ENCODE peak calls at places on chromosomes 5 and 9, in four cellular contexts. X is lung; V is CD4-positive, alpha-beta T cell; Y is spleen. A is an unnamed sample.

GRCh38 chr9:128383007-128383753 is 12.0 kb downstream of the URM1 start:
- DNase-seq in X (no peak), V (no peak), Y (no peak), A (no peak)

GRCh38 chr5:127296321-127296720 is 5.7 kb downstream of the MEGF10 start:
- DNase-seq in X (no peak), V (no peak), Y (no peak), A (no peak)

GRCh38 chr9:18502546-18502945 is 28.6 kb downstream of the ADAMTSL1 start:
- DNase-seq in X (no peak), V (no peak), Y (no peak), A (no peak)

GRCh38 chr9:129608561-129609481 is 12.1 kb downstream of the C9orf50 start:
- DNase-seq in X (no peak), V (no peak), Y (peak), A (no peak)

GRCh38 chr9:81522721-81523551 is 166.4 kb downstream of the TLE1 start:
- DNase-seq in X (no peak), V (no peak), Y (no peak), A (no peak)

GRCh38 chr5:31153523-31153922 is 40.0 kb upstream of the CDH6 start:
- DNase-seq in X (no peak), V (no peak), Y (no peak), A (no peak)

GRCh38 chr5:9473624-9474023 is 72.3 kb downstream of the SEMA5A start:
- DNase-seq in X (no peak), V (no peak), Y (no peak), A (no peak)

GRCh38 chr5:172335721-172336120 is 52.2 kb upstream of the UBTD2 start:
- DNase-seq in X (no peak), V (no peak), Y (no peak), A (no peak)

GRCh38 chr5:15103864-15104263 is 232.3 kb upstream of the ANKH start:
- DNase-seq in X (no peak), V (no peak), Y (no peak), A (no peak)

GRCh38 chr5:178477224-178478201 is 112.7 kb downstream of the COL23A1 start:
- DNase-seq in X (no peak), V (no peak), Y (no peak), A (no peak)

GRCh38 chr5:99061299-99061698 is 132.5 kb upstream of the CHD1 start:
- DNase-seq in X (no peak), V (no peak), Y (no peak), A (no peak)

GRCh38 chr5:147098233-147098790 is 136.5 kb upstream of the STK32A start:
- DNase-seq in X (no peak), V (no peak), Y (no peak), A (no peak)

GRCh38 chr5:134043793-134044525 is 39.2 kb upstream of the VDAC1 start:
- DNase-seq in X (no peak), V (no peak), Y (no peak), A (no peak)

GRCh38 chr9:28779240-28779639 is 1206.0 kb upstream of the C9orf72 start:
- DNase-seq in X (no peak), V (no peak), Y (no peak), A (no peak)

GRCh38 chr5:172833691-172834569 is at the start of gene ERGIC1:
- DNase-seq in X (peak), V (peak), Y (peak), A (peak)

GRCh38 chr9:13330396-13331004 is 51.0 kb upstream of the MPDZ start:
- DNase-seq in X (no peak), V (no peak), Y (no peak), A (no peak)

GRCh38 chr5:88944751-88945507 is 61.9 kb upstream of the MEF2C start:
- DNase-seq in X (no peak), V (no peak), Y (no peak), A (no peak)

GRCh38 chr5:3047212-3047774 is 295.8 kb upstream of the IRX2 start:
- DNase-seq in X (no peak), V (no peak), Y (no peak), A (no peak)

GRCh38 chr9:100590481-100590880 is 12.6 kb downstream of the CAVIN4 start:
- DNase-seq in X (no peak), V (no peak), Y (no peak), A (no peak)

GRCh38 chr9:88766778-88767503 is 224.3 kb upstream of the S1PR3 start:
- DNase-seq in X (no peak), V (no peak), Y (no peak), A (no peak)

GRCh38 chr5:113606298-113607134 is 93.0 kb downstream of the YTHDC2 start:
- DNase-seq in X (peak), V (peak), Y (no peak), A (no peak)

GRCh38 chr9:18393340-18394130 is 80.4 kb upstream of the ADAMTSL1 start:
- DNase-seq in X (peak), V (no peak), Y (no peak), A (no peak)

GRCh38 chr5:64971538-64971937 is 202.8 kb downstream of the CWC27 start:
- DNase-seq in X (no peak), V (no peak), Y (no peak), A (no peak)

GRCh38 chr5:96881511-96882115 is 5.3 kb downstream of the ERAP2 start:
- DNase-seq in X (no peak), V (no peak), Y (no peak), A (no peak)

GRCh38 chr5:76691470-76692273 is 24.3 kb upstream of the F2R start:
- DNase-seq in X (no peak), V (no peak), Y (no peak), A (no peak)

DNA sequence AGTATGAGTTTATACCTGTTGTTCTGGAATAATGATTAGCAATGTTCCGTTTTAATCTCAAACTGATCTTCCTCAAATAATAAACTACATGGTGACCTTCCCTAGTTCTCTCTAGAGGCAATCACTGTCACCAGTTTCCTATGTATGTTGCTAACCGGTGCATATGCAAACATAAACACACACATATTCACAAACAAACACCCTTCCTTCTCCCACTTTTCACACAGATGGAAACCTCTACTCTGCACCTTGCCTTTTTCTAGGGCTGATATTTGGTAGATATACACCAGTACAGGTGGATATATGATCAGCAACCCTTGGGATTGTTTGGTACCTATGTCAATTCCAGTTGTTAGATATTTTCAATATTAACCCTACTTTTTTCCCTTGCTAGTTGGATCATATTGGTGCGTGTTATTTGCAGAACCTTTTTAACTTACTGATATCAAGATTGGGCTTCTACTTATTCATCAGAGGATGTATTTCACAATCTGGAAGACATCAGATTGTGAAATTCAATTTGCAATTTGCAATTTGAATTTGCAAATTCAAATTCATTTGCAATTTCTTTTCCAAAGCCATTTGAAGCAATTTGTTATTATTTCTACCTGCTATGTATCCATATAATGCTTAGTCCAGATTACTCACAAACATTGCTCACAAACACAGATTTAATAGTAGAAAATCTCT is 12.6 kb downstream of the FYB1 start:
- DNase-seq in X (no peak), V (no peak), Y (no peak), A (no peak)
- TF ChIP-seq CTCF in X (no peak), V (no peak), Y (no peak), A (no peak)

DNA sequence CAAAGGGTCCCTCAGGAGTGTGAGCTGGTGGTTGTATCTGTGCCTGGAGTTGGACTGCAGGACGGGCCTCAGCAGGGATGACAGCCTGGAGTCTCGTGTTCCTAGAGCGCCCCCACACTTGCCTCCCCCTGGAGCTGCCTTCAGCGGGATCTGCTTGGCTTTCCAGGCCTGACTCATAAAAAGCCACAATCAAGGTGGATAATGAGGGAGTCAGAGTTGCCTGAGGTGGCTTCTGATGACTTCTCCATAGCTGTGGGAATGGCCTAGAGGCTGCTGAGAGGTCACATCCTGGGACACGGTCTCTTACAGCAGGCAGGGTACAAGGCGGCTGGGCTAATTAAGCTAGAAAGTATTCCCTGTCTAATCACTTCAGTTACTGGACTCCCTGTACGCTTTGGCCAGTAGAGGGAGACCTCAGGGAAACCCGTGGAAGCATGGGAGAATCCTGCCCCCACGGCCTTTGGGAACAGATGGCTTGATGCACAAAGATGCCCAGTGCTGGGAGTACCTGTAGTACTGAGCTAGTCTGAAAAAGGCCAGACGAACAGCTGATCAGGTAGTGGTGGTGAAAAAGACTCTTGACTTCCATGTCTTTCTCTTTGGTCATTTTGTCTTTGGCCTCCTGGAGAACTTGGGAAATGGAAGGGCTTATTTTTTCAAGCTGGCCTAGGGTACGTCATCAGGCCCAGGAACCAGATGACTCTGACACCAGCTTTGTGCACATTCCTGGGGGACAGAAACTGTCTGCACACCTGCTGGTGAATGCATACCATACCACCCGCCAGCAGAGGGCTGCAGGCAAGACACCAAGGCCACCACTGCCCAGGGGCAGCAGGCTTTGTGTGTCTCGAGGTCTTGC is 16.1 kb upstream of the FRRS1L start:
- DNase-seq in X (no peak), V (no peak), Y (no peak), A (no peak)
- TF ChIP-seq CTCF in X (no peak), V (no peak), Y (no peak), A (peak)

GRCh38 chr5:124584991-124585715 is 161.3 kb downstream of the ZNF608 start:
- DNase-seq in X (no peak), V (no peak), Y (no peak), A (no peak)
- TF ChIP-seq CTCF in X (no peak), V (no peak), Y (no peak), A (no peak)

DNA sequence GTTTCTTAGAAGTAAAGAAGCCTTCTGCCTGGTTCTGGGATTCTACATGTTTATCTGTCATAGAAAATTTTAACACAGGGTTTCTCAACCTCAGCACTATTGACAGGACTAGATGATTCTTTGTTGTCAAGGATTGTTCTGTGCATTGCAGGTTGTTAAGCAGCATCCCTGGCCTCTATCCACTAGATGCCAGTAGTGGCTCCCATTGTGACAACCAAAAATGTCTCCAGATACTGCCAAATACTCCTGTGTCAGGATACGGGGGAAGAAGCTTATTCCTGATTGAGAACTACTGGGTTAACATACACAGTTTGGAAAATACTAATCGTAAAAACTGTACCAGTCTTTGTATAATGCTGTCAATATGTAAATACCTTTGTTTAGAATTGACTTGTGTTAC is 167.1 kb downstream of the NIPBL start:
- DNase-seq in X (no peak), V (no peak), Y (no peak), A (no peak)
- TF ChIP-seq CTCF in X (no peak), V (no peak), Y (no peak), A (peak)

GRCh38 chr9:114176601-114177295 is 21.4 kb downstream of the COL27A1 start:
- DNase-seq in X (no peak), V (no peak), Y (peak), A (peak)

GRCh38 chr9:114172981-114173833 is 17.9 kb downstream of the COL27A1 start:
- DNase-seq in X (no peak), V (no peak), Y (peak), A (peak)

GRCh38 chr9:114174557-114174875 is 19.2 kb downstream of the COL27A1 start:
- DNase-seq in X (no peak), V (no peak), Y (no peak), A (no peak)

GRCh38 chr9:114177423-114178064 is 22.2 kb downstream of the COL27A1 start:
- DNase-seq in X (no peak), V (no peak), Y (peak), A (peak)

GRCh38 chr9:114174876-114175771 is 19.8 kb downstream of the COL27A1 start:
- DNase-seq in X (no peak), V (no peak), Y (peak), A (peak)
- TF ChIP-seq CTCF in X (no peak), V (no peak), Y (no peak), A (no peak)